ENCODE peak calls at places on chromosomes 2 and 18, in eight cellular contexts. N is A549; C is Caki2; B is glomerular endothelial cell; X is T follicular helper cell; S is activated CD4-positive, alpha-beta T cell treated with anti-CD3 and anti-CD28 coated beads, Interleukin-2, amount 10 ng/mL, durations not matched to agents 7 days and 5 days; H is AG09309; T is fibroblast of lung. G is an unnamed sample.

GRCh38 chr2:241358470-241358869 is 2.4 kb downstream of the FARP2 start:
- DNase-seq in H (no peak), T (no peak), N (no peak), C (no peak), S (no peak), X (no peak), B (peak; percentile 16), G (no peak)

GRCh38 chr2:1594281-1595171 is 149.8 kb downstream of the PXDN start:
- DNase-seq in N (no peak), T (no peak), B (no peak), C (no peak), X (no peak), S (no peak), H (no peak), G (no peak)

GRCh38 chr2:144084114-144084661 is 435.7 kb downstream of the ZEB2 start:
- DNase-seq in T (peak; percentile 90), S (no peak), C (peak; percentile 65), B (no peak), H (no peak), X (no peak), N (peak; percentile 39), G (no peak)

GRCh38 chr2:152740743-152741328 is 22.4 kb downstream of the ARL6IP6 start:
- DNase-seq in T (peak; percentile 54), H (peak; percentile 42), N (peak; percentile 72), X (no peak), S (no peak), B (no peak), C (peak; percentile 37), G (peak; percentile 66)

GRCh38 chr18:74521068-74521725 is 13.1 kb upstream of the CNDP1 start:
- DNase-seq in C (no peak), S (no peak), T (no peak), N (no peak), X (no peak), B (no peak), H (no peak), G (no peak)

GRCh38 chr2:7007846-7008741 is 90.9 kb downstream of the RNF144A start:
- DNase-seq in N (no peak), X (no peak), B (no peak), T (peak; percentile 96), H (no peak), C (no peak), S (no peak), G (no peak)

GRCh38 chr2:177171418-177171865 is 41.2 kb upstream of the HNRNPA3 start:
- DNase-seq in H (no peak), S (no peak), B (no peak), N (no peak), X (no peak), T (peak; percentile 36), C (no peak), G (no peak)

GRCh38 chr18:1438458-1438910 is 533.8 kb downstream of the ADCYAP1 start:
- DNase-seq in B (no peak), S (no peak), X (no peak), T (no peak), N (peak; percentile 1), H (no peak), C (no peak), G (no peak)